ENCODE peak calls at places on chromosomes 11 and 22, in eight cellular contexts. One of them, this sample, is unnamed. For H3K36me3, the result is how much of the 10 kb centered on the place peaks cover.

GRCh38 chr11:31808721-31809542 is 2.2 kb downstream of the PAX6 start:
- DNase-seq in PC-3: peak
- DNase-seq in IMR-90: no peak
- DNase-seq in pancreas: no peak
- DNase-seq in ovary: no peak
- DNase-seq in body of pancreas: no peak
- DNase-seq in MM.1S: no peak
- DNase-seq in effector memory CD4-positive, alpha-beta T cell: no peak
- DNase-seq in this sample: no peak

GRCh38 chr11:38323961-38324761 is 1726.1 kb upstream of the RAG2 start:
- DNase-seq in MM.1S: peak
- DNase-seq in ovary: no peak
- DNase-seq in pancreas: no peak
- DNase-seq in IMR-90: no peak
- DNase-seq in PC-3: peak
- DNase-seq in effector memory CD4-positive, alpha-beta T cell: no peak
- DNase-seq in body of pancreas: no peak
- DNase-seq in this sample: no peak

GRCh38 chr22:37176464-37177061 is 11.5 kb downstream of the C1QTNF6 start:
- DNase-seq in PC-3: no peak
- DNase-seq in ovary: peak
- DNase-seq in effector memory CD4-positive, alpha-beta T cell: no peak
- DNase-seq in IMR-90: peak
- DNase-seq in MM.1S: no peak
- DNase-seq in pancreas: peak
- DNase-seq in body of pancreas: peak
- DNase-seq in this sample: peak

GRCh38 chr11:86608251-86608799 is 64.1 kb downstream of the ME3 start:
- DNase-seq in MM.1S: peak
- DNase-seq in IMR-90: peak
- DNase-seq in effector memory CD4-positive, alpha-beta T cell: no peak
- DNase-seq in ovary: peak
- DNase-seq in pancreas: peak
- DNase-seq in body of pancreas: peak
- DNase-seq in PC-3: peak
- DNase-seq in this sample: peak

GRCh38 chr22:37566329-37566837 is 6.1 kb downstream of the CDC42EP1 start:
- DNase-seq in effector memory CD4-positive, alpha-beta T cell: peak
- DNase-seq in PC-3: no peak
- DNase-seq in IMR-90: no peak
- DNase-seq in ovary: no peak
- DNase-seq in pancreas: peak
- DNase-seq in MM.1S: no peak
- DNase-seq in body of pancreas: no peak
- DNase-seq in this sample: peak

GRCh38 chr11:66146940-66147339 is 76.9 kb downstream of the PACS1 start:
- DNase-seq in body of pancreas: no peak
- DNase-seq in MM.1S: no peak
- DNase-seq in ovary: no peak
- DNase-seq in PC-3: no peak
- DNase-seq in pancreas: no peak
- DNase-seq in effector memory CD4-positive, alpha-beta T cell: no peak
- DNase-seq in IMR-90: no peak
- DNase-seq in this sample: no peak

GRCh38 chr11:129280027-129280811 is 88.1 kb upstream of the ARHGAP32 start:
- DNase-seq in IMR-90: peak
- DNase-seq in PC-3: peak
- DNase-seq in effector memory CD4-positive, alpha-beta T cell: no peak
- DNase-seq in ovary: no peak
- DNase-seq in MM.1S: no peak
- DNase-seq in pancreas: no peak
- DNase-seq in body of pancreas: no peak
- DNase-seq in this sample: no peak

GRCh38 chr11:2401436-2401984 is 960 bp downstream of the TSSC4 start:
- DNase-seq in effector memory CD4-positive, alpha-beta T cell: no peak
- DNase-seq in ovary: no peak
- DNase-seq in PC-3: peak
- DNase-seq in IMR-90: no peak
- DNase-seq in pancreas: no peak
- DNase-seq in MM.1S: no peak
- DNase-seq in body of pancreas: no peak
- DNase-seq in this sample: no peak

DNA sequence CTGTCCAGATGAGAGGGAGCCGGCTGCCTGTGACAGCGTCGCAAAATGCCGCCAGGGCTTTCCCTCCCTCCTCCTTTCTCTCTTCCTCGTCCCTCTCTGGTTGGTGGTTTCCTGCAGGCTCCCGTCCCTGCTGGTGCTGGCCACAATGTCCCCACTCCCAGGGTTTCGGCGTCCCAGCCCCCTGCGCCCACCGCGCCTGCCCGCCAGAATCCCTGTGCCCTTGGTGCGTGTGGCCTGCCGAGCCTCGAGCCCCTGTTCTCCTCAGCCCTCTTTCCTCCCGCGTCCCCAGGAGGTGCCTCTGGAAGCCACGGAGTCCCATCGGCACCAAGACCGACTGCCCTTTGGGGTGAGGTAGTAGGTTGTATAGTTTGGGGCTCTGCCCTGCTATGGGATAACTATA is 37.9 kb upstream of the PPARA start:
- DNase-seq in ovary: no peak
- DNase-seq in pancreas: no peak
- DNase-seq in body of pancreas: no peak
- DNase-seq in effector memory CD4-positive, alpha-beta T cell: no peak
- DNase-seq in PC-3: no peak
- DNase-seq in MM.1S: no peak
- DNase-seq in IMR-90: no peak
- DNase-seq in this sample: no peak
- H3K36me3 ChIP-seq in ovary: under half
- H3K36me3 ChIP-seq in pancreas: under half
- H3K36me3 ChIP-seq in body of pancreas: under half
- H3K36me3 ChIP-seq in effector memory CD4-positive, alpha-beta T cell: under half
- H3K36me3 ChIP-seq in PC-3: under half
- H3K36me3 ChIP-seq in MM.1S: under half
- H3K36me3 ChIP-seq in IMR-90: half or more
- H3K36me3 ChIP-seq in this sample: under half

GRCh38 chr11:22730319-22730718 is 63.9 kb downstream of the GAS2 start:
- DNase-seq in IMR-90: peak
- DNase-seq in PC-3: peak
- DNase-seq in effector memory CD4-positive, alpha-beta T cell: no peak
- DNase-seq in body of pancreas: peak
- DNase-seq in ovary: no peak
- DNase-seq in MM.1S: peak
- DNase-seq in pancreas: no peak
- DNase-seq in this sample: no peak
- H3K27ac ChIP-seq in IMR-90: no peak
- H3K27ac ChIP-seq in PC-3: no peak
- H3K27ac ChIP-seq in effector memory CD4-positive, alpha-beta T cell: no peak
- H3K27ac ChIP-seq in body of pancreas: no peak
- H3K27ac ChIP-seq in ovary: no peak
- H3K27ac ChIP-seq in MM.1S: no peak
- H3K27ac ChIP-seq in pancreas: no peak
- H3K27ac ChIP-seq in this sample: no peak

DNA sequence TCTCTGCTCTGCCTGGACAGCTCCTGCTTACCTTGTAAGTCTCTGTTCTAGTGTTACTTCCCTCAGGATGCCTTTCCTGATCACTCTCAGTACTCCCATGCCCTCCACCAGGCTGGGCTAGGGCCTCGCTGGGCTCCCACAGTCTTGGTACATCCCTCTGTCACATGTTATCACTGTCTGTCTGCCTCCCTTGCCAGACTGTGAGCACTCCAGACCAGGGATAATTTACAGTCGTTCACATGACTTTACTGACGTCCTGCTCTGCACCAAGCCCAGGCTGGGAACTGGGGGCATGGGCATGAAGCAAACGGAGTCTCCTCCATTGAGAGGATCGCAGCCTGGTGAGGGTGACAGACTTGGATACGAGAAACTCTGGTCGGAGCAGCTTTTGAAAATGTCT is 12.4 kb downstream of the USP35 start:
- DNase-seq in body of pancreas: no peak
- DNase-seq in effector memory CD4-positive, alpha-beta T cell: no peak
- DNase-seq in MM.1S: no peak
- DNase-seq in pancreas: no peak
- DNase-seq in ovary: peak
- DNase-seq in IMR-90: no peak
- DNase-seq in PC-3: no peak
- DNase-seq in this sample: no peak
- H3K36me3 ChIP-seq in body of pancreas: under half
- H3K36me3 ChIP-seq in effector memory CD4-positive, alpha-beta T cell: under half
- H3K36me3 ChIP-seq in MM.1S: under half
- H3K36me3 ChIP-seq in pancreas: under half
- H3K36me3 ChIP-seq in ovary: under half
- H3K36me3 ChIP-seq in IMR-90: half or more
- H3K36me3 ChIP-seq in PC-3: under half
- H3K36me3 ChIP-seq in this sample: under half

GRCh38 chr11:60307507-60308195 is 19.4 kb upstream of the MS4A6E start:
- DNase-seq in IMR-90: no peak
- DNase-seq in pancreas: no peak
- DNase-seq in MM.1S: no peak
- DNase-seq in effector memory CD4-positive, alpha-beta T cell: no peak
- DNase-seq in PC-3: no peak
- DNase-seq in ovary: no peak
- DNase-seq in body of pancreas: no peak
- DNase-seq in this sample: no peak

GRCh38 chr11:60315866-60316265 is 11.2 kb upstream of the MS4A6E start:
- DNase-seq in effector memory CD4-positive, alpha-beta T cell: no peak
- DNase-seq in pancreas: no peak
- DNase-seq in IMR-90: no peak
- DNase-seq in ovary: no peak
- DNase-seq in MM.1S: no peak
- DNase-seq in body of pancreas: no peak
- DNase-seq in PC-3: no peak
- DNase-seq in this sample: no peak

GRCh38 chr11:60305906-60306619 is 21.0 kb upstream of the MS4A6E start:
- DNase-seq in MM.1S: no peak
- DNase-seq in IMR-90: no peak
- DNase-seq in PC-3: peak
- DNase-seq in ovary: no peak
- DNase-seq in pancreas: no peak
- DNase-seq in body of pancreas: no peak
- DNase-seq in effector memory CD4-positive, alpha-beta T cell: no peak
- DNase-seq in this sample: no peak

GRCh38 chr11:60314607-60315321 is 12.3 kb upstream of the MS4A6E start:
- DNase-seq in MM.1S: no peak
- DNase-seq in effector memory CD4-positive, alpha-beta T cell: no peak
- DNase-seq in IMR-90: no peak
- DNase-seq in PC-3: no peak
- DNase-seq in body of pancreas: no peak
- DNase-seq in ovary: no peak
- DNase-seq in pancreas: no peak
- DNase-seq in this sample: no peak

GRCh38 chr11:60310407-60310998 is 16.6 kb upstream of the MS4A6E start:
- DNase-seq in ovary: no peak
- DNase-seq in IMR-90: no peak
- DNase-seq in PC-3: no peak
- DNase-seq in MM.1S: no peak
- DNase-seq in effector memory CD4-positive, alpha-beta T cell: no peak
- DNase-seq in pancreas: no peak
- DNase-seq in body of pancreas: peak
- DNase-seq in this sample: no peak
- H3K27ac ChIP-seq in ovary: no peak
- H3K27ac ChIP-seq in IMR-90: no peak
- H3K27ac ChIP-seq in PC-3: no peak
- H3K27ac ChIP-seq in MM.1S: no peak
- H3K27ac ChIP-seq in effector memory CD4-positive, alpha-beta T cell: no peak
- H3K27ac ChIP-seq in pancreas: no peak
- H3K27ac ChIP-seq in body of pancreas: peak
- H3K27ac ChIP-seq in this sample: no peak

DNA sequence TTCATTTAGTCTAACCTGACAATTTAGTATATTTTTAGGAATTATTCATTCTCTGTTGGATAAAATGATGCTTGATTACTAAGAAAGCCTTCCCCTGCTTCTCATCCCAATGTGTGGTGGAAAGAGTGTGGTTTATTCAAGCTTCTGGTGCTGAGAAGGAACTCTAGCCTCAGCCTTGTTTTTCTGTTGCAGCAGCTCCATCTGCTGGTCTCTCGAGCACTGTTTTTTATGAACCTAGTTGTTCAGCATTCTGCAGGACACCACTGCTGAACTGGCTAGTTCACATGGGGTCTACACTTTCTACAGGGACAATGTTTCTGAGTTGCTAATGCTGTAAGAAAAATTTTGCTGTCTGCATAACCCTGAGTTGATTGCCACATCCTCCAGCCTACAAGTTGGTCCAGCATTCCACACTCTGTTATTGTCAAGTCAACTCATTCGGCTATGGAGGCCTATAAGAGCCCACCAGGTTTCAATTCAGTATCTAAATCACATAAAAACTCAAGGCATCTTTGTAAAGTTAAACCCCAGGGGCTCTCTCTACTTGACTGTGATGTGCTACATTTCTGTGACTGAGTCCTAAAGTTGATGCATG is 14.3 kb downstream of the OR2AG2 start:
- DNase-seq in body of pancreas: peak
- DNase-seq in pancreas: no peak
- DNase-seq in PC-3: peak
- DNase-seq in effector memory CD4-positive, alpha-beta T cell: peak
- DNase-seq in MM.1S: peak
- DNase-seq in ovary: peak
- DNase-seq in IMR-90: peak
- DNase-seq in this sample: no peak
- H3K36me3 ChIP-seq in body of pancreas: under half
- H3K36me3 ChIP-seq in pancreas: under half
- H3K36me3 ChIP-seq in PC-3: under half
- H3K36me3 ChIP-seq in effector memory CD4-positive, alpha-beta T cell: under half
- H3K36me3 ChIP-seq in MM.1S: under half
- H3K36me3 ChIP-seq in ovary: under half
- H3K36me3 ChIP-seq in IMR-90: under half
- H3K36me3 ChIP-seq in this sample: under half

DNA sequence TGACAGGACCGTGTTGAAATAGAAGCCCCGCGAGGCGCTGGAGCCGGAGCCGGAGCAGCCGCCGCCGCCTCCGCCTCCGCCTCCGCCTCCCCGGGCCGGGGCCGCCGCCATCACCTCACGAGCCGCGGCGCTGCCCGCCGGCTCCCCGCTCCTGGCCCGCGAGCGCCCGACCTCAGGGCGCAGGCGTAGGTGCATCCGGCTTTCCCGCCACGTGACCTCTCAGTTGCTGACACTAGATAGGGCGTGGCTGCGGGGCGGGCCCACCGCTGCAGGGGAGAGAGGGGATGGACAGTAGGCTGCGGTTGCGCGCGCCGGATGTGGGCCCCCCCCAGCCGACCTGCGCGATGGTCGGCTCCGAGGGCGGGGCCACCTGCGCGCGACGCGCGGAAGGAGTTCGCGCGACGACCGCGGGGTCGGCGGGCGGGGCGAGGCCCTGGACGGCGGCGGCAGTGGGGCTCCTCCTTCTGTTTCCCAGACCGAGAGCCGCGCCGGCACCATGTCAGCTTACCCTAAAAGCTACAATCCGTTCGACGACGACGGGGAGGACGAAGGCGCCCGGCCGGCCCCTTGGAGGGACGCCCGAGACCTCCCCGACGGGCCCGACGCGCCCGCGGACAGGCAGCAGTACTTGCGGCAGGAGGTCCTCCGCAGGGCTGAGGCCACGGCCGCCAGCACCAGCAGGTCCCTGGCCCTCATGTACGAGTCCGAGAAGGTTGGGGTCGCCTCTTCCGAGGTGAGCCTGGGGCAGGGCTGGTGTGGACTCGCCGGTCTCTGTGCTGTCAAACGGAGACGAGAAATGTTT is at the start of the genes PI4KA and SNAP29:
- DNase-seq in ovary: peak
- DNase-seq in effector memory CD4-positive, alpha-beta T cell: peak
- DNase-seq in MM.1S: peak
- DNase-seq in PC-3: peak
- DNase-seq in IMR-90: peak
- DNase-seq in body of pancreas: peak
- DNase-seq in pancreas: peak
- DNase-seq in this sample: peak
- H3K27ac ChIP-seq in ovary: peak
- H3K27ac ChIP-seq in effector memory CD4-positive, alpha-beta T cell: peak
- H3K27ac ChIP-seq in MM.1S: peak
- H3K27ac ChIP-seq in PC-3: peak
- H3K27ac ChIP-seq in IMR-90: peak
- H3K27ac ChIP-seq in body of pancreas: peak
- H3K27ac ChIP-seq in pancreas: peak
- H3K27ac ChIP-seq in this sample: peak